ENCODE peak calls at places on chromosome 9, in four cellular contexts. One of them, this sample, is unnamed.

GRCh38 chr9:21023861-21024260 is 7.6 kb downstream of the HACD4 start:
- DNase-seq in HL-60: peak
- DNase-seq in GM12891: no peak
- DNase-seq in GM12878: no peak
- DNase-seq in this sample: no peak

GRCh38 chr9:80867731-80868130 is 821.6 kb downstream of the TLE1 start:
- DNase-seq in HL-60: no peak
- DNase-seq in GM12891: no peak
- DNase-seq in GM12878: no peak
- DNase-seq in this sample: no peak

GRCh38 chr9:93219692-93220091 is 35.8 kb downstream of the WNK2 start:
- DNase-seq in HL-60: no peak
- DNase-seq in GM12891: no peak
- DNase-seq in GM12878: no peak
- DNase-seq in this sample: no peak

GRCh38 chr9:113589890-113590289 is 126.4 kb downstream of the RGS3 start:
- DNase-seq in HL-60: peak
- DNase-seq in GM12891: no peak
- DNase-seq in GM12878: no peak
- DNase-seq in this sample: peak

GRCh38 chr9:126750941-126751725 is 53.7 kb upstream of the ZBTB43 start:
- DNase-seq in HL-60: no peak
- DNase-seq in GM12891: no peak
- DNase-seq in GM12878: no peak
- DNase-seq in this sample: no peak

GRCh38 chr9:131809941-131810344 is 70.1 kb upstream of the RAPGEF1 start:
- DNase-seq in HL-60: no peak
- DNase-seq in GM12891: no peak
- DNase-seq in GM12878: no peak
- DNase-seq in this sample: no peak

GRCh38 chr9:104993291-104993963 is 65.5 kb upstream of the ABCA1 start:
- DNase-seq in HL-60: no peak
- DNase-seq in GM12891: no peak
- DNase-seq in GM12878: no peak
- DNase-seq in this sample: no peak

GRCh38 chr9:33177633-33178032 is 10.5 kb upstream of the B4GALT1 start:
- DNase-seq in HL-60: no peak
- DNase-seq in GM12891: no peak
- DNase-seq in GM12878: no peak
- DNase-seq in this sample: no peak

GRCh38 chr9:93950619-93951601 is 4.2 kb downstream of the BARX1 start:
- DNase-seq in HL-60: no peak
- DNase-seq in GM12891: no peak
- DNase-seq in GM12878: no peak
- DNase-seq in this sample: no peak

GRCh38 chr9:132989014-132989310 is 10.5 kb downstream of the GFI1B start:
- DNase-seq in HL-60: no peak
- DNase-seq in GM12891: no peak
- DNase-seq in GM12878: no peak
- DNase-seq in this sample: no peak

GRCh38 chr9:132990781-132991180 is 12.3 kb downstream of the GFI1B start:
- DNase-seq in HL-60: no peak
- DNase-seq in GM12891: no peak
- DNase-seq in GM12878: no peak
- DNase-seq in this sample: no peak

GRCh38 chr9:132989414-132989996 is 11.0 kb downstream of the GFI1B start:
- DNase-seq in HL-60: no peak
- DNase-seq in GM12891: no peak
- DNase-seq in GM12878: no peak
- DNase-seq in this sample: no peak

GRCh38 chr9:132993511-132993939 is 15.0 kb downstream of the GFI1B start:
- DNase-seq in HL-60: no peak
- DNase-seq in GM12891: no peak
- DNase-seq in GM12878: no peak
- DNase-seq in this sample: no peak

DNA sequence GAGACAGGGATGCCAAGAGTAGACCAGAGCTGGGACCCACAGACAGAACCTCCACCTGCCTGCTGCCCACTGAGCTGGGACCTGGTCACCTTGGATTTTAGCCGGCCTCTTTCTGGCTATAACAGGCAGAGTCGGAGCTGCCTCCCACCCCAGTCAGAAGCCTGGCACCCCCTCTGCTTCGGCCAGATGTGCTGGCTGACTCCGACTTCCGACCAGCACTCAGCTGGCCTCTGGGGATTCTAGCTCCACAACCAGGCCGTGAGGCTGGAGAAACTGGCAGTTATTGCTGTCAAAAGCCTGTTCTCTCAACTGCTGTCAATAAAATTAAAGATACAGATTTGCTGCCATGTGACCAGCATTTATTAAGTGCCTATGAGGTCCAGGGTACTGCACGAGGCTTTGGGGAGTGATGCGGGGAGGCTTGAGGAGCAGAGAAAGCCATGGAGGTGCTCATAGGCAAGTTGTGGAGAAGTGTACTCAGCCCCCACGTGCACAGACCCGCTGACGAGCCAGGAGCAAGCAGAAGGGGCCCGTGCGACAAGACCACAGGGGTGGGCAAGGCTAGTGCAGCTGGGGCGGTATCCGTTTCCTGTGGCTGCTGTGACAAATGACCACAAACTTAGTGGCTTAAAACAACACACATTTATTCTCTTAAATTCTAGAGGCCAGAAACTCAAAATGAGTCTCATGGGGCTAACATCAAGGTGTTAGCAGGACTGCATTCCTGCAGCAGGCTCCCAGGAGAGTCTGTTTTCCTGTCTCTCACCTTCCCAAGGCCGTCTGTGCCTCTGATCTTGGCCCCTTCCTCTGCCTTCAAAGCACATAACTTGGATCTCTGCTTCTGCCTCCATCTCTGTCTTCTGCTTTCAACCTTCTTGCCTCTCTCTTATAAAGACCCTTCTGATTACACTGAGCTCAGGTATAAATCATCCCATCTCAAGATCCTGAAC is 13.1 kb downstream of the GFI1B start:
- DNase-seq in HL-60: peak
- DNase-seq in GM12891: no peak
- DNase-seq in GM12878: no peak
- DNase-seq in this sample: no peak
- TF ChIP-seq SPI1 in HL-60: no peak
- TF ChIP-seq SPI1 in GM12891: no peak
- TF ChIP-seq SPI1 in GM12878: no peak
- TF ChIP-seq SPI1 in this sample: no peak

GRCh38 chr9:121598167-121599000 is 53.0 kb upstream of the DAB2IP start:
- DNase-seq in HL-60: no peak
- DNase-seq in GM12891: no peak
- DNase-seq in GM12878: no peak
- DNase-seq in this sample: no peak
- TF ChIP-seq SPI1 in HL-60: no peak
- TF ChIP-seq SPI1 in GM12891: no peak
- TF ChIP-seq SPI1 in GM12878: no peak
- TF ChIP-seq SPI1 in this sample: no peak

GRCh38 chr9:37444890-37445289 is 20.4 kb downstream of the ZBTB5 start:
- DNase-seq in HL-60: no peak
- DNase-seq in GM12891: no peak
- DNase-seq in GM12878: no peak
- DNase-seq in this sample: peak

GRCh38 chr9:37443566-37443965 is 21.1 kb downstream of the GRHPR start:
- DNase-seq in HL-60: no peak
- DNase-seq in GM12891: no peak
- DNase-seq in GM12878: no peak
- DNase-seq in this sample: no peak

GRCh38 chr9:37445832-37446231 is 19.4 kb downstream of the ZBTB5 start:
- DNase-seq in HL-60: no peak
- DNase-seq in GM12891: no peak
- DNase-seq in GM12878: no peak
- DNase-seq in this sample: no peak

GRCh38 chr9:37449877-37450632 is 15.2 kb downstream of the ZBTB5 start:
- DNase-seq in HL-60: no peak
- DNase-seq in GM12891: no peak
- DNase-seq in GM12878: no peak
- DNase-seq in this sample: no peak

GRCh38 chr9:37446401-37446800 is 18.8 kb downstream of the ZBTB5 start:
- DNase-seq in HL-60: no peak
- DNase-seq in GM12891: no peak
- DNase-seq in GM12878: no peak
- DNase-seq in this sample: no peak
- TF ChIP-seq SPI1 in HL-60: no peak
- TF ChIP-seq SPI1 in GM12891: no peak
- TF ChIP-seq SPI1 in GM12878: no peak
- TF ChIP-seq SPI1 in this sample: no peak

GRCh38 chr9:128297221-128297773 is 21.2 kb downstream of the SWI5 start:
- DNase-seq in HL-60: no peak
- DNase-seq in GM12891: no peak
- DNase-seq in GM12878: no peak
- DNase-seq in this sample: no peak

GRCh38 chr9:128293091-128293490 is 17.0 kb downstream of the SWI5 start:
- DNase-seq in HL-60: no peak
- DNase-seq in GM12891: no peak
- DNase-seq in GM12878: no peak
- DNase-seq in this sample: peak

GRCh38 chr9:128298535-128299482 is 22.7 kb downstream of the SWI5 start:
- DNase-seq in HL-60: no peak
- DNase-seq in GM12891: no peak
- DNase-seq in GM12878: no peak
- DNase-seq in this sample: peak

GRCh38 chr9:128294142-128294541 is 18.1 kb downstream of the SWI5 start:
- DNase-seq in HL-60: no peak
- DNase-seq in GM12891: no peak
- DNase-seq in GM12878: no peak
- DNase-seq in this sample: no peak

GRCh38 chr9:128296340-128297220 is 20.5 kb downstream of the SWI5 start:
- DNase-seq in HL-60: no peak
- DNase-seq in GM12891: no peak
- DNase-seq in GM12878: no peak
- DNase-seq in this sample: peak
- TF ChIP-seq SPI1 in HL-60: no peak
- TF ChIP-seq SPI1 in GM12891: no peak
- TF ChIP-seq SPI1 in GM12878: no peak
- TF ChIP-seq SPI1 in this sample: peak